ENCODE peak calls at places on chromosomes 12 and 14, in four cellular contexts. One of them, this sample, is unnamed.

GRCh38 chr12:69483700-69484099 is 13.5 kb downstream of the FRS2 start:
- DNase-seq in glutamatergic neuron: no peak
- DNase-seq in B cell: no peak
- DNase-seq in nephron progenitor cell: no peak
- DNase-seq in this sample: no peak

GRCh38 chr12:52252728-52253328 is 19.8 kb downstream of the KRT7 start:
- DNase-seq in glutamatergic neuron: no peak
- DNase-seq in B cell: no peak
- DNase-seq in nephron progenitor cell: no peak
- DNase-seq in this sample: no peak

GRCh38 chr12:12720052-12720451 is 2.9 kb downstream of the CDKN1B start:
- DNase-seq in glutamatergic neuron: no peak
- DNase-seq in B cell: no peak
- DNase-seq in nephron progenitor cell: no peak
- DNase-seq in this sample: no peak

GRCh38 chr14:59139324-59139723 is 49.1 kb upstream of the DAAM1 start:
- DNase-seq in glutamatergic neuron: no peak
- DNase-seq in B cell: no peak
- DNase-seq in nephron progenitor cell: no peak
- DNase-seq in this sample: no peak

GRCh38 chr12:3421599-3421998 is 69.4 kb upstream of the PRMT8 start:
- DNase-seq in glutamatergic neuron: no peak
- DNase-seq in B cell: no peak
- DNase-seq in nephron progenitor cell: no peak
- DNase-seq in this sample: peak

GRCh38 chr12:1915082-1915968 is 3.1 kb downstream of the CACNA2D4 start:
- DNase-seq in glutamatergic neuron: peak
- DNase-seq in B cell: no peak
- DNase-seq in nephron progenitor cell: no peak
- DNase-seq in this sample: peak

GRCh38 chr12:76153616-76154015 is 69.1 kb upstream of the NAP1L1 start:
- DNase-seq in glutamatergic neuron: no peak
- DNase-seq in B cell: no peak
- DNase-seq in nephron progenitor cell: no peak
- DNase-seq in this sample: no peak

GRCh38 chr14:81673930-81674329 is 140.3 kb upstream of the SEL1L start:
- DNase-seq in glutamatergic neuron: no peak
- DNase-seq in B cell: no peak
- DNase-seq in nephron progenitor cell: no peak
- DNase-seq in this sample: no peak

GRCh38 chr12:74747305-74747704 is 209.7 kb downstream of the ATXN7L3B start:
- DNase-seq in glutamatergic neuron: no peak
- DNase-seq in B cell: no peak
- DNase-seq in nephron progenitor cell: no peak
- DNase-seq in this sample: no peak

GRCh38 chr12:94807951-94808350 is 157.6 kb upstream of the TMCC3 start:
- DNase-seq in glutamatergic neuron: no peak
- DNase-seq in B cell: no peak
- DNase-seq in nephron progenitor cell: no peak
- DNase-seq in this sample: no peak

GRCh38 chr14:35879654-35880249 is 53.6 kb downstream of the BRMS1L start:
- DNase-seq in glutamatergic neuron: no peak
- DNase-seq in B cell: no peak
- DNase-seq in nephron progenitor cell: no peak
- DNase-seq in this sample: peak

GRCh38 chr12:105464426-105464825 is 133.9 kb downstream of the C12orf75 start:
- DNase-seq in glutamatergic neuron: no peak
- DNase-seq in B cell: no peak
- DNase-seq in nephron progenitor cell: no peak
- DNase-seq in this sample: no peak

GRCh38 chr12:72872488-72872887 is 600.3 kb downstream of the TRHDE start:
- DNase-seq in glutamatergic neuron: no peak
- DNase-seq in B cell: no peak
- DNase-seq in nephron progenitor cell: no peak
- DNase-seq in this sample: no peak

GRCh38 chr12:71193041-71193440 is 35.2 kb upstream of the TSPAN8 start:
- DNase-seq in glutamatergic neuron: no peak
- DNase-seq in B cell: no peak
- DNase-seq in nephron progenitor cell: no peak
- DNase-seq in this sample: no peak

GRCh38 chr12:123488539-123489230 is 30.7 kb downstream of the SNRNP35 start:
- DNase-seq in glutamatergic neuron: no peak
- DNase-seq in B cell: no peak
- DNase-seq in nephron progenitor cell: peak
- DNase-seq in this sample: no peak

DNA sequence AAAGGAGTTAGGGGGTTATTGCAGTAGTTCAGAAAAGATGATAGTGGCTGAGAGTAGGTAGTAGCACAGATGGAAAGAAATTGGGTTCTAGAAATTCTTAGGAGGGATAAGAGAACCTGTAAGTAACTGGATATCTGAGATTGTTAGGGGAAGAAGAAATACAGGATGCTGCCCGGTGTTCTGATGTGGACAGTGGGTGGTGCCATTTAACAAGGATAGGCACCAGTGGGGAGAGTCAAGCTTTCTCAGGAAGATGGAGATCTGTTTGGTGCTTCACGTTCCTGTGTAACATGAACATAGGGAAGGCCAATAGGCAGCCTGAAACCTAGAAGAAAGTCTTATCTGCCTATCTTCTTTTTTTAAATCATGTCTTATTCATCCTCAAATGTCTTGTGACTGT is 245.9 kb downstream of the NPAS3 start:
- DNase-seq in glutamatergic neuron: no peak
- DNase-seq in B cell: no peak
- DNase-seq in nephron progenitor cell: no peak
- DNase-seq in this sample: no peak
- TF ChIP-seq CTCF in glutamatergic neuron: no peak
- TF ChIP-seq CTCF in B cell: no peak
- TF ChIP-seq CTCF in nephron progenitor cell: no peak
- TF ChIP-seq CTCF in this sample: no peak

DNA sequence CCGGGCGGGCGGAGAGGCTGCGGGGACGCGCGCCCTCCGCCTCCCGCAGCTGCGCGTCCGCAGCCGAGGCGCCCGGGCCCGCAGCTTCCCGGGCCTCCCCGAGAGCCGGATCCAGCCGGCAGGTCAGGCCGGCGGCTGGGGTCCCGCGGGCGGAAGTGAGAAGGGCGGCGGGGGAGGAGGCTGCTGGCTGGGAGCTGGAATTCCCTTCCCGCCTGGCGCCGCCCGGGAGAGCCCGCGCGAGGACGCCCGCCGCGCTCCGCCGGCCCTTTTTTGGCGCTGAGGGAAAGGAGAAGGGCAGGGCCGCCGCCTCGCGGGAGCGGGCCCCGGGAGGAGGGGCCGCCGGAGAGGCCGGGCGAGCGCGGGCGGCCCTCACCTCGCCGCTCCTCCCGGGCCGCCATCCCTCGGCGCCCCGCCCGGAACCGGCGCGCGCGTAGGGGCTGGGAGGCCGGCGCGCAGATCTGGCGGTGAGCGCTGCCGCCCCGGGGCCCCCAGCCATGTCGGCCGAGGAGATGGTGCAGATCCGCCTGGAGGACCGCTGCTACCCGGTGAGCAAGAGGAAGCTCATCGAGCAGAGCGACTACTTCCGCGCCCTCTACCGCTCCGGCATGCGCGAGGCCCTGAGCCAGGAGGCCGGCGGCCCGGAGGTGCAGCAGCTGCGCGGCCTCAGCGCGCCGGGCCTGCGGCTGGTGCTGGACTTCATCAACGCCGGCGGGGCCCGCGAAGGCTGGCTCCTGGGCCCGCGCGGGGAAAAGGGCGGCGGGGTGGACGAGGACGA is at the start of the genes KLHL42 and MANSC4:
- DNase-seq in glutamatergic neuron: peak
- DNase-seq in B cell: peak
- DNase-seq in nephron progenitor cell: peak
- DNase-seq in this sample: peak
- TF ChIP-seq CTCF in glutamatergic neuron: no peak
- TF ChIP-seq CTCF in B cell: no peak
- TF ChIP-seq CTCF in nephron progenitor cell: no peak
- TF ChIP-seq CTCF in this sample: no peak

DNA sequence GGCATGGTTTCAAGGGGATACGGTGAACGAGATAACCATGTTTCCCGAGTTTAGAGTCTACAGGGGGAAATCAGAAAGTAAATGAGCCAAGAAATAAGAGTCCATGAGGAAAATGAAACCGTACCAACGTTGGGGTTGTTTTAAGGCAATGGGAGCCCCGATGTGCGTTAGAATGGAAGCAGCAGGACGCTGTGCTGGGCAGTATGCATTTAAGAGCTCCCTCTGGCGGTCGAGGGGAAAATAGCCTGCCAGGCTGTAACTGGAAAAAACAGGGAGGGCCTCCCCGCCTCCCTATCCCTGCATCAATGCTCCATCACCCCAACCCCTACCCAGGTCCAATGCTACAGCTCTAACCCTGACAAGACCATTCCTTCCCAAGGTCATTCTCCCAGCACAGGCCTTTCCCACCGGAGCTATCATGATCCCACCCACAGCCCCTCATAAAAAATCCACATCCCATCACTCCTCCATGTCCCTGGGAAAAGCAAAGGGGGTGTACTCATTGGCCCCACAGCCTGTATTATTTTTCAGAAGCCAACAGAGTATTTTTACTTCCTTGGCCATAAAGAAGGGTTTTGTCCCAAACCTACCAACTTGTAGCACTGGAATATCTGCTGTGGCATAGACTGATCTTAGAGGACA is 226.3 kb upstream of the NOS1 start:
- DNase-seq in glutamatergic neuron: peak
- DNase-seq in B cell: peak
- DNase-seq in nephron progenitor cell: peak
- DNase-seq in this sample: peak
- TF ChIP-seq CTCF in glutamatergic neuron: peak
- TF ChIP-seq CTCF in B cell: peak
- TF ChIP-seq CTCF in nephron progenitor cell: peak
- TF ChIP-seq CTCF in this sample: peak

GRCh38 chr14:102589761-102590290 is 2.6 kb upstream of the RCOR1 start:
- DNase-seq in glutamatergic neuron: no peak
- DNase-seq in B cell: no peak
- DNase-seq in nephron progenitor cell: no peak
- DNase-seq in this sample: no peak

GRCh38 chr14:102584871-102585869 is 7.3 kb upstream of the RCOR1 start:
- DNase-seq in glutamatergic neuron: peak
- DNase-seq in B cell: no peak
- DNase-seq in nephron progenitor cell: peak
- DNase-seq in this sample: no peak

GRCh38 chr14:102583726-102584125 is 8.7 kb upstream of the RCOR1 start:
- DNase-seq in glutamatergic neuron: no peak
- DNase-seq in B cell: no peak
- DNase-seq in nephron progenitor cell: no peak
- DNase-seq in this sample: no peak

GRCh38 chr14:102588821-102589220 is 3.6 kb upstream of the RCOR1 start:
- DNase-seq in glutamatergic neuron: no peak
- DNase-seq in B cell: no peak
- DNase-seq in nephron progenitor cell: no peak
- DNase-seq in this sample: no peak

GRCh38 chr14:102586420-102587119 is 5.9 kb upstream of the RCOR1 start:
- DNase-seq in glutamatergic neuron: no peak
- DNase-seq in B cell: no peak
- DNase-seq in nephron progenitor cell: no peak
- DNase-seq in this sample: no peak
- TF ChIP-seq CTCF in glutamatergic neuron: no peak
- TF ChIP-seq CTCF in B cell: no peak
- TF ChIP-seq CTCF in nephron progenitor cell: no peak
- TF ChIP-seq CTCF in this sample: no peak